ENCODE peak calls at places on chromosomes 16 and 17, in five cellular contexts. V, C, I, E and F are unnamed samples.

GRCh38 chr17:78383725-78384471 is 5.4 kb downstream of the PGS1 start:
- DNase-seq in E (peak), V (peak), I (no peak), C (peak), F (peak)

GRCh38 chr17:17416400-17417360 is 60.1 kb upstream of the MED9 start:
- DNase-seq in V (no peak), E (peak), C (peak), I (peak), F (no peak)

GRCh38 chr16:20504418-20504817 is 53.1 kb downstream of the ACSM2A start:
- DNase-seq in V (no peak), E (no peak), C (no peak), I (no peak), F (no peak)

GRCh38 chr16:29304251-29304900 is 102.1 kb downstream of the NPIPB11 start:
- DNase-seq in E (no peak), C (peak), V (no peak), I (no peak), F (no peak)

GRCh38 chr17:56833023-56833811 is 503 bp downstream of the C17orf67 start:
- DNase-seq in I (peak), C (peak), E (peak), V (peak), F (peak)

GRCh38 chr16:4303973-4304372 is 11.9 kb upstream of the GLIS2 start:
- DNase-seq in E (no peak), I (no peak), V (no peak), C (no peak), F (no peak)

GRCh38 chr16:4694664-4695451 is 1.5 kb downstream of the NUDT16L1 start:
- DNase-seq in I (no peak), E (no peak), C (peak), V (no peak), F (no peak)

GRCh38 chr17:30503558-30503957 is 26.4 kb downstream of the GOSR1 start:
- DNase-seq in C (no peak), E (peak), V (no peak), I (no peak), F (no peak)

GRCh38 chr16:5383737-5384136 is 286.1 kb upstream of the EEF2KMT start:
- DNase-seq in I (no peak), E (no peak), V (no peak), C (no peak), F (no peak)

GRCh38 chr17:16662936-16663335 is 9.3 kb upstream of the ZNF624 start:
- DNase-seq in V (no peak), I (no peak), E (no peak), C (no peak), F (peak)

GRCh38 chr16:12573730-12574383 is 229.8 kb downstream of the CPPED1 start:
- DNase-seq in I (peak), E (no peak), V (peak), C (peak), F (peak)

GRCh38 chr17:77127735-77128361 is 12.9 kb upstream of the SEC14L1 start:
- DNase-seq in C (peak), V (no peak), E (no peak), I (no peak), F (no peak)

GRCh38 chr16:50884066-50884860 is 142.4 kb downstream of the CYLD start:
- DNase-seq in E (no peak), V (no peak), I (peak), C (no peak), F (peak)

GRCh38 chr17:82106697-82107305 is 8.8 kb upstream of the FASN start:
- DNase-seq in I (no peak), E (no peak), C (no peak), V (no peak), F (no peak)

GRCh38 chr17:60079401-60079861 is 710 bp upstream of the HEATR6 start:
- DNase-seq in C (peak), V (peak), I (peak), E (no peak), F (no peak)

GRCh38 chr16:86930001-86930400 is 351.7 kb downstream of the FOXL1 start:
- DNase-seq in C (no peak), E (no peak), I (no peak), V (no peak), F (no peak)

GRCh38 chr17:10649031-10649430 is 8.1 kb downstream of the MYH3 start:
- DNase-seq in E (peak), C (no peak), V (no peak), I (no peak), F (no peak)

GRCh38 chr17:7632492-7632894 is 2.6 kb downstream of the SHBG start:
- DNase-seq in I (peak), V (peak), E (peak), C (peak), F (no peak)

GRCh38 chr16:24645739-24646645 is 83.5 kb upstream of the TNRC6A start:
- DNase-seq in V (no peak), C (peak), E (peak), I (peak), F (peak)

GRCh38 chr16:5319799-5320198 is 222.2 kb upstream of the EEF2KMT start:
- DNase-seq in E (no peak), C (no peak), I (no peak), V (no peak), F (no peak)

GRCh38 chr17:61309857-61310256 is 89.8 kb upstream of the TBX2 start:
- DNase-seq in I (no peak), C (no peak), E (peak), V (no peak), F (peak)

GRCh38 chr16:22296225-22297113 is 740 bp upstream of the POLR3E start:
- DNase-seq in V (peak), C (no peak), I (no peak), E (no peak), F (peak)

GRCh38 chr17:31566247-31566991 is 174.9 kb downstream of the RAB11FIP4 start:
- DNase-seq in V (no peak), E (no peak), C (no peak), I (no peak), F (no peak)

GRCh38 chr16:81429045-81429521 is 15.5 kb upstream of the CMIP start:
- DNase-seq in E (peak), V (peak), C (peak), I (peak), F (peak)

GRCh38 chr16:15403392-15403995 is 7.9 kb downstream of the MPV17L start:
- DNase-seq in V (no peak), E (no peak), C (no peak), I (no peak), F (no peak)

GRCh38 chr16:82657239-82657638 is 30.5 kb downstream of the CDH13 start:
- DNase-seq in C (no peak), E (peak), I (no peak), V (no peak), F (no peak)

GRCh38 chr17:48084932-48085331 is 16.3 kb downstream of the CBX1 start:
- DNase-seq in I (no peak), V (no peak), E (no peak), C (no peak), F (no peak)

GRCh38 chr16:85382717-85383118 is 230.4 kb upstream of the GSE1 start:
- DNase-seq in E (no peak), V (no peak), I (no peak), C (no peak), F (no peak)

GRCh38 chr17:74633261-74633783 is 9.8 kb upstream of the CD300E start:
- DNase-seq in E (no peak), C (no peak), V (no peak), I (no peak), F (no peak)

GRCh38 chr17:42682400-42683384 is at the start of gene CNTNAP1:
- DNase-seq in E (peak), C (peak), I (peak), V (no peak), F (peak)

GRCh38 chr17:34259151-34259550 is 4.1 kb downstream of the CCL2 start:
- DNase-seq in C (no peak), V (no peak), I (no peak), E (peak), F (no peak)

GRCh38 chr17:29197516-29198272 is 17.5 kb upstream of the MYO18A start:
- DNase-seq in E (no peak), C (no peak), I (no peak), V (peak), F (no peak)

DNA sequence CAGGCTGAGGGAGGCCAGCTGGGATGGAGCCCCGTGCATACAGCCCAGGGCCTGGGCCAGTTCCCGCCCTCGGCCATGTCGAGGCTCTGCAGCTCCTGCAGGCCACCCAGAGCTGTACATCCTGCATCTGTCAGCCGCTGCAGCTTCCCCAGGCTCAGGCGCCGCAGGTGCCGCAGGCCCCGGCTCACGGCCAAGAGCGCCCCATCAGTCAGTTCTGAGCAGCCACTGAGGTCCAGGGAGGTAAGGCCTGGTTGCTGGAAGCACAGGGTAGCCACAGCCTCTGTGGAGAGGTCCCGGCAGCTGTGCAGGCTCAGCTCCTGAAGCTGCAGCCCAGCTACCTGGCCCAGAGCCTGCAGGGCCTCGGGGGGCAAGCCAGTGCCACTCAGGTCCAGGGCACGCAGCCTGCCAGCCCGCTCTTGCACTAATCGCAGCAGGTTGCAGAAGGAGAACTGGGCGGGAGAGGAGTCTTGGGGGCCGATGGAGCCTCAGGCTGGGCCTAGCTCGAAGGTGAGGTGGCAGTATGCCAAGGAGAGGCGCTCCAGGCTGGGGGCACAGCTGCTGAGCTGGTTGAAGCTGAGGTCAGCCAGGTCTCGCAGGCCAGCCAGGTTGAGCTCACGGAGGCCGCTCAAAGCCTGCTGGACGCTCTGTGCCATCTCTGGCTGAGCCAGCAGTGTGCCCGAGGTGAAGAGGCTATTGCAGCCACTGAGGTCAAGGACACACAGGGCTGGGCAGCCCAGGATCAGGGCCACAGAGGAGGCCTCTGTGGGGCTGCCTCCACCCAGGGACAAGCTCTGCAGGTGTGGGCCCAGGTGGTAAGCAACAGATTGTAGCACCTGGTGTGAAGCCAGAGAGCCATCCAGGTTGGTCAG is 11.4 kb downstream of the ELMO3 start:
- DNase-seq in I (no peak), V (no peak), E (no peak), C (no peak), F (no peak)
- TF ChIP-seq POLR2A in I (no peak), V (no peak), E (no peak), C (no peak), F (no peak)

GRCh38 chr16:56990407-56991286 is 1.3 kb downstream of the NLRC5 start:
- DNase-seq in C (no peak), V (no peak), E (no peak), I (no peak), F (no peak)
- TF ChIP-seq POLR2A in C (no peak), V (no peak), E (no peak), I (no peak), F (no peak)

GRCh38 chr16:76511203-76511602 is 234.0 kb downstream of the CNTNAP4 start:
- DNase-seq in I (no peak), E (no peak), V (no peak), C (no peak), F (no peak)
- TF ChIP-seq POLR2A in I (no peak), E (no peak), V (no peak), C (no peak), F (no peak)

DNA sequence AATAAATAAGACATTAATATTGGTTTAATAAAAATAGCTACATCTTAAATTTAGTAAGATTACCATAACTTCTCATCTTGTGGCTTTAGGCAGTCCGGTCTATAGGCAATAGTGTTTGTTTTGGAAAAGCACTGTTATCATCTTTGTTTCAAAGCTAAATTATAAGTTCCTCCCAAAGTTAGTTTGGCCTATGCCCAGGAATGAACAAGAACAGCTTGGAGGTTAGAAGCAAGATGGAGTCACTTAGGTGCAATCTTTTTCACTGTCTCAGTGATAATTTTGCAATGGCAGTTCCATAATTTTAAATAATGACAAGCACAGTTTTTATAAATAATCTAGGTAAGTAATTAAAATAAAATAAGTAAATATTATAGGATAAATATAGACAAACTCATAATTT is 6.0 kb upstream of the LDHD start:
- DNase-seq in C (no peak), I (no peak), V (no peak), E (no peak), F (no peak)
- TF ChIP-seq POLR2A in C (no peak), I (no peak), V (no peak), E (no peak), F (no peak)

GRCh38 chr17:55421179-55421934 is at the start of gene MMD:
- DNase-seq in C (no peak), E (no peak), V (no peak), I (no peak), F (peak)

GRCh38 chr17:55420776-55421178 is 858 bp downstream of the MMD start:
- DNase-seq in V (peak), I (no peak), C (peak), E (no peak), F (no peak)

GRCh38 chr17:55417411-55418268 is 4.0 kb downstream of the MMD start:
- DNase-seq in C (no peak), V (no peak), I (no peak), E (no peak), F (no peak)

GRCh38 chr17:55418369-55419268 is 3.0 kb downstream of the MMD start:
- DNase-seq in C (no peak), V (no peak), E (no peak), I (no peak), F (no peak)

GRCh38 chr17:55420067-55420775 is 1.4 kb downstream of the MMD start:
- DNase-seq in E (no peak), I (no peak), V (no peak), C (no peak), F (no peak)
- TF ChIP-seq POLR2A in E (no peak), I (no peak), V (no peak), C (no peak), F (no peak)

DNA sequence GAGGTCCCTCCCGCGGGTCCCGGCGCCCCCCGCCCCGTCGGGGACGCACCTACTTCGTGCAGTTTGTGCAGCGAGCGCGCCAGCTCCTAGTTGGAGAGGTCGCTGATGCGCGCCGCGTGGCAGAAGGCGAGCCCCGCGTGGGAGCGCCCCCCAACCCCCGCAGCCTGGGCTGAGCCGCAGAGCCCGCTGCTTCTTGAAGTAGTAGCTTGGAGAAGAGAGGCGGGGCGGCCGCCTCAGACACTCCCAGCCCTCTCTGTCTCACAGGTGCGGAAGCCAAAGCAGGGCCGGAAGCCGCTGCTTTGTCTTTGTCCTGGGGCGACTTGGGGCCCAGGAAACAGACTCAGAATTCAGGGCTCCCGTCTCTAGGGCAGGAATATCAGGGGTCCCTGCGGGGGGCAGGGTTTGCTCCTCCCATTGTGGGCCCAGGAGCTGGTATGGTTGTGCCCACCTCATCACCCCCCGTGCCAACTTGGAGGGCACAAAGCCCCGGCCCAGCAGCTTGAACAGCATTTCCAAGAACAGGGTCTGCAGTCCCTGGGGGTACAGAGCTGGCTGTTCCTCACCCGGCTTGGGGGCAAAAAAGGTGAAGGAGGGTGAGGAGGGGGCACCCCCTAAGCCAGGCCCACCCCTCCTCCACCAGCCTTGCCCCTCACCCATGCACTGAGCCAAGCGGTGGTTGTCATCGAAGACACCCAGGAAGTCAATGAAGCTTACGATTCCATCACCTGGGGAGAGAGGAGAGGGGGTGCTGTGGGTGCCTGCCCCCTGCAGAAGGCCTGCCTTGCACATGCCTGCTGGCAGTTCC is 13.6 kb downstream of the SPATA32 start:
- DNase-seq in C (no peak), E (no peak), I (peak), V (peak), F (no peak)
- TF ChIP-seq POLR2A in C (no peak), E (no peak), I (peak), V (peak), F (no peak)